ENCODE peak calls at places on chromosome 3, in eight cellular contexts. W is aorta, D is fibroblast of lung, F is uterus, V is HCT116, Q is foreskin fibroblast, P is GM06990, K is psoas muscle. G is an unnamed sample.

GRCh38 chr3:134704556-134704955 is 53.7 kb upstream of the KY start:
- DNase-seq in K (no peak), V (no peak), W (no peak), D (no peak), Q (no peak), F (no peak), P (no peak), G (no peak)

GRCh38 chr3:105353485-105354161 is 13.1 kb upstream of the ALCAM start:
- DNase-seq in D (peak), F (no peak), V (no peak), K (peak), W (peak), Q (no peak), P (no peak), G (no peak)

GRCh38 chr3:171458056-171458856 is 1.9 kb downstream of the TNIK start:
- DNase-seq in P (peak), W (no peak), D (no peak), F (no peak), K (no peak), Q (no peak), V (no peak), G (no peak)

GRCh38 chr3:125136515-125136914 is 76.0 kb downstream of the SLC12A8 start:
- DNase-seq in W (no peak), D (no peak), K (no peak), V (no peak), Q (no peak), F (no peak), P (no peak), G (no peak)

GRCh38 chr3:50246517-50246954 is 10.5 kb downstream of the GNAI2 start:
- DNase-seq in K (no peak), P (no peak), D (peak), Q (peak), W (peak), F (peak), V (peak), G (no peak)

GRCh38 chr3:29384640-29385039 is 103.8 kb downstream of the RBMS3 start:
- DNase-seq in D (peak), V (no peak), K (no peak), Q (peak), P (no peak), F (peak), W (peak), G (no peak)

GRCh38 chr3:99330281-99330680 is 308.1 kb upstream of the COL8A1 start:
- DNase-seq in V (no peak), W (no peak), D (peak), K (no peak), P (no peak), F (no peak), Q (no peak), G (no peak)

GRCh38 chr3:10873415-10873814 is 57.4 kb downstream of the SLC6A11 start:
- DNase-seq in V (no peak), D (no peak), Q (no peak), F (no peak), K (no peak), W (no peak), P (no peak), G (no peak)

GRCh38 chr3:152264378-152264777 is 4.4 kb upstream of the MBNL1 start:
- DNase-seq in V (no peak), W (no peak), P (no peak), D (no peak), F (no peak), Q (no peak), K (no peak), G (no peak)

GRCh38 chr3:53264718-53265117 is 8.9 kb upstream of the TKT start:
- DNase-seq in Q (no peak), V (no peak), K (peak), F (no peak), D (no peak), P (no peak), W (no peak), G (no peak)

GRCh38 chr3:42988097-42988496 is 9.0 kb downstream of the GASK1A start:
- DNase-seq in W (no peak), Q (no peak), D (no peak), F (no peak), V (no peak), K (no peak), P (no peak), G (no peak)

GRCh38 chr3:129039271-129040038 is 21.1 kb upstream of the GP9 start:
- DNase-seq in P (no peak), V (no peak), F (no peak), D (no peak), K (no peak), W (no peak), Q (no peak), G (no peak)

GRCh38 chr3:96863129-96863740 is 48.8 kb downstream of the EPHA6 start:
- DNase-seq in D (peak), F (no peak), P (no peak), K (no peak), V (no peak), Q (no peak), W (no peak), G (no peak)

GRCh38 chr3:38524141-38524739 is 28.1 kb downstream of the EXOG start:
- DNase-seq in K (no peak), D (peak), P (no peak), Q (no peak), F (no peak), W (no peak), V (no peak), G (no peak)

GRCh38 chr3:66348696-66349095 is 127.9 kb downstream of the SLC25A26 start:
- DNase-seq in P (no peak), Q (no peak), F (no peak), W (no peak), V (no peak), K (no peak), D (no peak), G (no peak)

GRCh38 chr3:189947948-189948723 is 172.6 kb downstream of the P3H2 start:
- DNase-seq in F (no peak), P (peak), D (no peak), K (no peak), W (no peak), Q (peak), V (no peak), G (no peak)

GRCh38 chr3:11969986-11970385 is 34.2 kb upstream of the SYN2 start:
- DNase-seq in W (no peak), P (no peak), K (no peak), D (no peak), Q (no peak), F (no peak), V (no peak), G (no peak)

GRCh38 chr3:38645601-38646000 is 3.9 kb downstream of the SCN5A start:
- DNase-seq in W (no peak), F (no peak), Q (no peak), K (no peak), V (no peak), D (no peak), P (no peak), G (peak)

GRCh38 chr3:167895178-167895577 is 159.7 kb downstream of the SERPINI1 start:
- DNase-seq in P (no peak), V (no peak), F (no peak), Q (no peak), D (no peak), W (no peak), K (no peak), G (no peak)

GRCh38 chr3:113287818-113288648 is 76.7 kb downstream of the BOC start:
- DNase-seq in F (peak), K (no peak), Q (peak), W (no peak), P (no peak), V (peak), D (peak), G (no peak)

GRCh38 chr3:125202197-125202596 is 10.4 kb downstream of the SLC12A8 start:
- DNase-seq in V (no peak), W (no peak), D (no peak), K (no peak), Q (no peak), F (no peak), P (no peak), G (no peak)

GRCh38 chr3:133996996-133997395 is 32.7 kb downstream of the SLCO2A1 start:
- DNase-seq in K (no peak), F (no peak), W (no peak), V (no peak), D (no peak), P (no peak), Q (no peak), G (peak)

GRCh38 chr3:133949438-133949837 is 53.8 kb upstream of the RAB6B start:
- DNase-seq in D (peak), P (no peak), F (no peak), W (no peak), V (no peak), Q (no peak), K (no peak), G (no peak)

GRCh38 chr3:189320511-189320910 is 148.7 kb downstream of the TPRG1 start:
- DNase-seq in D (no peak), V (no peak), W (no peak), Q (no peak), F (no peak), P (no peak), K (no peak), G (no peak)

GRCh38 chr3:132507657-132508056 is 89.4 kb upstream of the ACKR4 start:
- DNase-seq in F (no peak), P (no peak), V (no peak), Q (no peak), K (no peak), D (no peak), W (no peak), G (no peak)

DNA sequence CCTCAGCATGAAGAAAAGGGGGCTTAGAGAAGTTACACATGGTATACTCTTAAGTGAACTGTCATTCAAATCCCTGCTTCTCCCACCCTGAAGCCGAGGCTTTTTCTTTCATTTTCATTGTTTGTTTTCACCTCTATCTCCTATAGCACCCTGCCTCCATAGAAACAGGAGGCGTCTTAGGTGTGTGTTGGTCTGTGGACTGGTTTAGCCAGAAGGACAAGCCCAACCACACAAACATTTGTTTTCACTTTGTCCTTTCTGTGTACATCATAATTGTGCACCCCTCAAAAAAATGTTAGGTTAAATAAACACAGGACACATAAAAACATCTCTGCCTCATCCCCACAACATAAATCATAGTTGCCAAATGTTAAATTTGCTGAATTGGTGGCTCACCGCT is 73.3 kb upstream of the UBE2E2 start:
- DNase-seq in D (no peak), F (no peak), Q (peak), W (no peak), P (no peak), K (no peak), V (no peak), G (no peak)
- H3K4me3 ChIP-seq in D (peak), F (peak), Q (peak), W (no peak), P (no peak), K (no peak), V (no peak), G (no peak)

DNA sequence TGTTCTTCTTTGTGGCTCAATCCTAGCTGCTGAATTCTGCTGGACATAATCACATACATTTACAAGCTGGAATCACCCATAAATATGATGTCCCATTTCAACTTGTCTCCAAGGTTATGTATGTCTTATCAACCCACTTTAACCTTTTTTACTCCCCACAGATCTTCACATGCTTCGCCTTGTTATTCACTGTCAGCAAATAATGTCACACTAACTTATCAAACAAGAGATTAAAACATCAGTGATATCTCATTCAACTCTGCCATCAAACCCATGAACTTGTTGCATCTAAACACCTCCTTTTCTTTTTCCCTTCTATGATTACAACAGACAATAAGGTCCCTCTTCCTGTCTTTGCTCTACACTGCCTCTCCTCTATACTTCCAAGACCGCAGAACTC is 240.7 kb downstream of the TBC1D5 start:
- DNase-seq in D (no peak), V (no peak), P (no peak), W (no peak), K (no peak), F (no peak), Q (no peak), G (no peak)
- H3K4me3 ChIP-seq in D (no peak), V (no peak), P (no peak), W (no peak), K (no peak), F (no peak), Q (no peak), G (no peak)

DNA sequence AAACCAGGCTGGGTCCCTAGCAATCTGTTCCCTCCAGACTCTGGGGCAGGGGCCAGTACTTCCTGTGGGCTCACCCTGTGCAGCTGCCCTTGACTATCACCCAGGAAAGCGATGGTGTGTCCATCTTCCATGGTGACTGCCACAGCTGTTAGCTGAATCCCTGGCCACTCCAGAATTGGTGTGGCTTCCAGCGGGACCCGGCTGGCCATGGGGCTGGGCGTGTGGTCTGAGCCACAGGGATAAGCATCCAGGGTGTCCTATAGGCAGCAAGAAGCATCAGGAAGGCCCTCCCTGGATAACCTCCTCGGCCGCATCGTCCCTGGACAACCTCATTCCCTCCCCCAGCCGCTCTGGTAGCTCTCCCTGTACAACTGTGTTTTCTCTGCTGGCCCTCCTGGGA is 7.2 kb downstream of the PLXNB1 start:
- DNase-seq in D (no peak), Q (no peak), P (no peak), K (no peak), W (no peak), F (no peak), V (no peak), G (no peak)
- H3K4me3 ChIP-seq in D (no peak), Q (no peak), P (no peak), K (no peak), W (no peak), F (no peak), V (no peak), G (peak)

GRCh38 chr3:165837801-165838200 is 578 bp upstream of the BCHE start:
- DNase-seq in Q (no peak), V (no peak), P (no peak), F (no peak), D (no peak), W (no peak), K (no peak), G (no peak)

GRCh38 chr3:165839296-165840076 is 2.3 kb upstream of the BCHE start:
- DNase-seq in F (no peak), K (no peak), D (peak), V (no peak), Q (no peak), P (peak), W (no peak), G (no peak)

GRCh38 chr3:165835431-165835830 is 1.8 kb downstream of the BCHE start:
- DNase-seq in V (no peak), P (no peak), W (no peak), Q (no peak), F (no peak), K (no peak), D (no peak), G (no peak)

DNA sequence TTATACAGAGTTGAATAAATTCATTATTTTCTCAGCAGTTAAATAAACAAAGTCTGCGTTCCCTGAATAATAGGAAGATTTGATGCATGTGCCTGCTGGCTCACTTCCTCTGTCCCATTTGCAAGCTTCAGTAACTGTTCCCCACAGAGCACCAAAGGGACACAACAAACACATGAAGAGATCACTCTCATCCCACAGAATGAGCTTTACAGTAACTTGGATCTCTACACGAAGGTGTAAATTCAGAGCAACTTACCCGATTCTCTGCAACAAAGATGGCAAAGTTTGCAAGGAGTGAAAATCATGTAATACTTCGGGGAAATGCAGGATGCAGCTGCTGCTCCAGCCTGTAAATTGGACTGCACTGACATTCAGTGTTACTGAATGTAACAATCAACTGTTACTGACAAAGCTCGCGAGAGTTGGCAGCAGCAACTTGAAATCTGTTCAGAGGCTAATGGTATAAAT is at the start of gene BCHE:
- DNase-seq in P (no peak), Q (no peak), F (peak), W (no peak), V (no peak), D (peak), K (peak), G (no peak)
- H3K4me3 ChIP-seq in P (peak), Q (peak), F (peak), W (no peak), V (no peak), D (peak), K (peak), G (peak)

GRCh38 chr3:14214764-14215163 is 36.1 kb downstream of the LSM3 start:
- DNase-seq in K (no peak), F (no peak), P (no peak), Q (no peak), W (no peak), D (no peak), V (no peak), G (no peak)

GRCh38 chr3:14212032-14212431 is 33.4 kb downstream of the LSM3 start:
- DNase-seq in F (no peak), W (no peak), V (no peak), K (no peak), D (no peak), P (no peak), Q (no peak), G (no peak)

GRCh38 chr3:14218355-14218754 is 39.7 kb downstream of the LSM3 start:
- DNase-seq in K (no peak), V (no peak), D (no peak), P (no peak), F (no peak), W (no peak), Q (no peak), G (no peak)

GRCh38 chr3:14213066-14213774 is 34.6 kb downstream of the LSM3 start:
- DNase-seq in Q (no peak), W (no peak), K (no peak), V (no peak), P (no peak), D (no peak), F (no peak), G (no peak)

GRCh38 chr3:14216257-14217048 is 37.8 kb downstream of the LSM3 start:
- DNase-seq in V (no peak), D (peak), W (no peak), P (peak), F (no peak), K (peak), Q (no peak), G (no peak)
- H3K4me3 ChIP-seq in V (no peak), D (peak), W (peak), P (peak), F (no peak), K (peak), Q (no peak), G (peak)

GRCh38 chr3:184259396-184259877 is 1.9 kb downstream of the CAMK2N2 start:
- DNase-seq in P (no peak), F (no peak), W (no peak), D (no peak), V (no peak), K (no peak), Q (no peak), G (no peak)

GRCh38 chr3:184258926-184259325 is 2.4 kb downstream of the CAMK2N2 start:
- DNase-seq in K (no peak), V (no peak), Q (no peak), P (no peak), F (no peak), W (no peak), D (no peak), G (no peak)

GRCh38 chr3:184260571-184261269 is 633 bp downstream of the CAMK2N2 start:
- DNase-seq in W (peak), P (no peak), D (no peak), F (no peak), Q (no peak), V (no peak), K (no peak), G (peak)

GRCh38 chr3:184261270-184262165 is at the start of gene CAMK2N2:
- DNase-seq in K (peak), Q (peak), F (no peak), W (peak), V (no peak), P (no peak), D (peak), G (peak)

GRCh38 chr3:184259878-184260570 is 1.3 kb downstream of the CAMK2N2 start:
- DNase-seq in P (no peak), D (peak), W (peak), V (no peak), F (peak), Q (no peak), K (no peak), G (no peak)
- H3K4me3 ChIP-seq in P (no peak), D (no peak), W (peak), V (no peak), F (no peak), Q (peak), K (peak), G (peak)

GRCh38 chr3:138434276-138434874 is at the start of gene ESYT3:
- DNase-seq in P (peak), V (no peak), Q (peak), D (peak), K (peak), F (peak), W (peak), G (peak)

GRCh38 chr3:138433892-138434275 is 532 bp upstream of the ESYT3 start:
- DNase-seq in Q (no peak), V (no peak), D (no peak), P (no peak), K (no peak), W (no peak), F (no peak), G (no peak)

GRCh38 chr3:138437281-138437680 is 2.9 kb downstream of the ESYT3 start:
- DNase-seq in F (no peak), D (no peak), V (no peak), Q (no peak), P (no peak), K (no peak), W (no peak), G (no peak)

GRCh38 chr3:138434875-138435772 is 708 bp downstream of the ESYT3 start:
- DNase-seq in W (no peak), F (no peak), V (no peak), D (peak), K (no peak), P (no peak), Q (no peak), G (no peak)

GRCh38 chr3:138435840-138436239 is 1.4 kb downstream of the ESYT3 start:
- DNase-seq in P (no peak), K (no peak), F (no peak), Q (no peak), D (no peak), W (no peak), V (no peak), G (no peak)
- H3K4me3 ChIP-seq in P (no peak), K (peak), F (peak), Q (no peak), D (no peak), W (no peak), V (no peak), G (peak)

G was measured in coronary artery.